ENCODE peak calls at places on chromosomes 12 and 14, in ten cellular contexts. One of them, this sample, is unnamed.

GRCh38 chr12:89179983-89180382 is 172.3 kb downstream of the DUSP6 start:
- DNase-seq in SW480: no peak
- DNase-seq in activated CD4-positive, alpha-beta T cell treated with anti-CD3 and anti-CD28 coated beads for 36 hours: no peak
- DNase-seq in right cardiac atrium: no peak
- DNase-seq in T-helper 9 cell: no peak
- DNase-seq in activated CD4-positive, CD25-positive, alpha-beta regulatory T cell: no peak
- DNase-seq in NCI-H345: peak; percentile 75
- DNase-seq in midbrain: peak; percentile 12
- DNase-seq in stimulated activated CD4-positive, alpha-beta T cell treated with anti-CD3 and anti-CD28 coated beads, Interleukin-4, amount 100 ng/mL, for 24 hours: no peak
- DNase-seq in pancreas: no peak
- DNase-seq in this sample: no peak

GRCh38 chr12:3613641-3614180 is 122.7 kb downstream of the PRMT8 start:
- DNase-seq in stimulated activated CD4-positive, alpha-beta T cell treated with anti-CD3 and anti-CD28 coated beads, Interleukin-4, amount 100 ng/mL, for 24 hours: no peak
- DNase-seq in SW480: no peak
- DNase-seq in activated CD4-positive, alpha-beta T cell treated with anti-CD3 and anti-CD28 coated beads for 36 hours: no peak
- DNase-seq in NCI-H345: no peak
- DNase-seq in midbrain: no peak
- DNase-seq in T-helper 9 cell: no peak
- DNase-seq in pancreas: no peak
- DNase-seq in activated CD4-positive, CD25-positive, alpha-beta regulatory T cell: no peak
- DNase-seq in right cardiac atrium: no peak
- DNase-seq in this sample: no peak

GRCh38 chr14:100327128-100327527 is 4.0 kb downstream of the SLC25A47 start:
- DNase-seq in stimulated activated CD4-positive, alpha-beta T cell treated with anti-CD3 and anti-CD28 coated beads, Interleukin-4, amount 100 ng/mL, for 24 hours: no peak
- DNase-seq in midbrain: no peak
- DNase-seq in right cardiac atrium: no peak
- DNase-seq in activated CD4-positive, CD25-positive, alpha-beta regulatory T cell: no peak
- DNase-seq in NCI-H345: no peak
- DNase-seq in T-helper 9 cell: no peak
- DNase-seq in activated CD4-positive, alpha-beta T cell treated with anti-CD3 and anti-CD28 coated beads for 36 hours: no peak
- DNase-seq in SW480: no peak
- DNase-seq in pancreas: no peak
- DNase-seq in this sample: no peak

GRCh38 chr14:61145903-61146411 is 135.2 kb downstream of the TMEM30B start:
- DNase-seq in T-helper 9 cell: no peak
- DNase-seq in NCI-H345: peak; percentile 56
- DNase-seq in SW480: no peak
- DNase-seq in stimulated activated CD4-positive, alpha-beta T cell treated with anti-CD3 and anti-CD28 coated beads, Interleukin-4, amount 100 ng/mL, for 24 hours: no peak
- DNase-seq in right cardiac atrium: no peak
- DNase-seq in activated CD4-positive, CD25-positive, alpha-beta regulatory T cell: no peak
- DNase-seq in pancreas: no peak
- DNase-seq in activated CD4-positive, alpha-beta T cell treated with anti-CD3 and anti-CD28 coated beads for 36 hours: no peak
- DNase-seq in midbrain: no peak
- DNase-seq in this sample: no peak

GRCh38 chr12:124796303-124796957 is 67.2 kb downstream of the SCARB1 start:
- DNase-seq in activated CD4-positive, alpha-beta T cell treated with anti-CD3 and anti-CD28 coated beads for 36 hours: peak; percentile 37
- DNase-seq in T-helper 9 cell: no peak
- DNase-seq in pancreas: no peak
- DNase-seq in SW480: no peak
- DNase-seq in activated CD4-positive, CD25-positive, alpha-beta regulatory T cell: no peak
- DNase-seq in midbrain: no peak
- DNase-seq in NCI-H345: no peak
- DNase-seq in stimulated activated CD4-positive, alpha-beta T cell treated with anti-CD3 and anti-CD28 coated beads, Interleukin-4, amount 100 ng/mL, for 24 hours: no peak
- DNase-seq in right cardiac atrium: no peak
- DNase-seq in this sample: no peak

GRCh38 chr12:57272337-57273151 is 21.6 kb upstream of the STAC3 start:
- DNase-seq in SW480: no peak
- DNase-seq in T-helper 9 cell: no peak
- DNase-seq in pancreas: no peak
- DNase-seq in activated CD4-positive, CD25-positive, alpha-beta regulatory T cell: no peak
- DNase-seq in midbrain: no peak
- DNase-seq in activated CD4-positive, alpha-beta T cell treated with anti-CD3 and anti-CD28 coated beads for 36 hours: no peak
- DNase-seq in right cardiac atrium: no peak
- DNase-seq in NCI-H345: no peak
- DNase-seq in stimulated activated CD4-positive, alpha-beta T cell treated with anti-CD3 and anti-CD28 coated beads, Interleukin-4, amount 100 ng/mL, for 24 hours: no peak
- DNase-seq in this sample: no peak

GRCh38 chr14:90820958-90821357 is 4.7 kb upstream of the TTC7B start:
- DNase-seq in stimulated activated CD4-positive, alpha-beta T cell treated with anti-CD3 and anti-CD28 coated beads, Interleukin-4, amount 100 ng/mL, for 24 hours: peak; percentile 85
- DNase-seq in NCI-H345: no peak
- DNase-seq in T-helper 9 cell: peak; percentile 48
- DNase-seq in midbrain: no peak
- DNase-seq in right cardiac atrium: no peak
- DNase-seq in activated CD4-positive, alpha-beta T cell treated with anti-CD3 and anti-CD28 coated beads for 36 hours: peak; percentile 90
- DNase-seq in pancreas: no peak
- DNase-seq in activated CD4-positive, CD25-positive, alpha-beta regulatory T cell: peak; percentile 60
- DNase-seq in SW480: peak; percentile 83
- DNase-seq in this sample: no peak

GRCh38 chr14:103880334-103880985 is 33.1 kb upstream of the PPP1R13B start:
- DNase-seq in SW480: peak; percentile 85
- DNase-seq in activated CD4-positive, CD25-positive, alpha-beta regulatory T cell: no peak
- DNase-seq in NCI-H345: no peak
- DNase-seq in pancreas: peak; percentile 91
- DNase-seq in midbrain: peak; percentile 55
- DNase-seq in right cardiac atrium: peak; percentile 95
- DNase-seq in T-helper 9 cell: no peak
- DNase-seq in stimulated activated CD4-positive, alpha-beta T cell treated with anti-CD3 and anti-CD28 coated beads, Interleukin-4, amount 100 ng/mL, for 24 hours: no peak
- DNase-seq in activated CD4-positive, alpha-beta T cell treated with anti-CD3 and anti-CD28 coated beads for 36 hours: peak; percentile 34
- DNase-seq in this sample: no peak

GRCh38 chr12:57844725-57845477 is 1.6 kb downstream of the CTDSP2 start:
- DNase-seq in T-helper 9 cell: no peak
- DNase-seq in stimulated activated CD4-positive, alpha-beta T cell treated with anti-CD3 and anti-CD28 coated beads, Interleukin-4, amount 100 ng/mL, for 24 hours: peak; percentile 49
- DNase-seq in activated CD4-positive, CD25-positive, alpha-beta regulatory T cell: no peak
- DNase-seq in NCI-H345: no peak
- DNase-seq in activated CD4-positive, alpha-beta T cell treated with anti-CD3 and anti-CD28 coated beads for 36 hours: peak; percentile 73
- DNase-seq in right cardiac atrium: peak; percentile 89
- DNase-seq in SW480: peak; percentile 46
- DNase-seq in pancreas: peak; percentile 65
- DNase-seq in midbrain: peak; percentile 48
- DNase-seq in this sample: no peak

GRCh38 chr12:60872219-60872618 is 1276.4 kb downstream of the SLC16A7 start:
- DNase-seq in SW480: no peak
- DNase-seq in pancreas: no peak
- DNase-seq in stimulated activated CD4-positive, alpha-beta T cell treated with anti-CD3 and anti-CD28 coated beads, Interleukin-4, amount 100 ng/mL, for 24 hours: no peak
- DNase-seq in T-helper 9 cell: no peak
- DNase-seq in midbrain: no peak
- DNase-seq in right cardiac atrium: no peak
- DNase-seq in activated CD4-positive, alpha-beta T cell treated with anti-CD3 and anti-CD28 coated beads for 36 hours: no peak
- DNase-seq in activated CD4-positive, CD25-positive, alpha-beta regulatory T cell: no peak
- DNase-seq in NCI-H345: no peak
- DNase-seq in this sample: no peak

GRCh38 chr12:132150780-132151144 is 6.5 kb downstream of the NOC4L start:
- DNase-seq in activated CD4-positive, CD25-positive, alpha-beta regulatory T cell: no peak
- DNase-seq in right cardiac atrium: peak; percentile 43
- DNase-seq in pancreas: peak; percentile 17
- DNase-seq in stimulated activated CD4-positive, alpha-beta T cell treated with anti-CD3 and anti-CD28 coated beads, Interleukin-4, amount 100 ng/mL, for 24 hours: no peak
- DNase-seq in midbrain: no peak
- DNase-seq in activated CD4-positive, alpha-beta T cell treated with anti-CD3 and anti-CD28 coated beads for 36 hours: peak; percentile 3
- DNase-seq in NCI-H345: no peak
- DNase-seq in SW480: no peak
- DNase-seq in T-helper 9 cell: no peak
- DNase-seq in this sample: no peak

GRCh38 chr12:16165506-16165905 is 112.0 kb downstream of the SLC15A5 start:
- DNase-seq in NCI-H345: peak; percentile 70
- DNase-seq in right cardiac atrium: no peak
- DNase-seq in midbrain: peak; percentile 70
- DNase-seq in SW480: peak; percentile 52
- DNase-seq in activated CD4-positive, alpha-beta T cell treated with anti-CD3 and anti-CD28 coated beads for 36 hours: peak; percentile 4
- DNase-seq in T-helper 9 cell: no peak
- DNase-seq in stimulated activated CD4-positive, alpha-beta T cell treated with anti-CD3 and anti-CD28 coated beads, Interleukin-4, amount 100 ng/mL, for 24 hours: no peak
- DNase-seq in activated CD4-positive, CD25-positive, alpha-beta regulatory T cell: no peak
- DNase-seq in pancreas: no peak
- DNase-seq in this sample: peak; percentile 54

GRCh38 chr14:26281280-26281998 is 316.4 kb downstream of the NOVA1 start:
- DNase-seq in T-helper 9 cell: no peak
- DNase-seq in right cardiac atrium: no peak
- DNase-seq in NCI-H345: peak; percentile 85
- DNase-seq in stimulated activated CD4-positive, alpha-beta T cell treated with anti-CD3 and anti-CD28 coated beads, Interleukin-4, amount 100 ng/mL, for 24 hours: no peak
- DNase-seq in activated CD4-positive, alpha-beta T cell treated with anti-CD3 and anti-CD28 coated beads for 36 hours: no peak
- DNase-seq in activated CD4-positive, CD25-positive, alpha-beta regulatory T cell: no peak
- DNase-seq in pancreas: no peak
- DNase-seq in midbrain: peak; percentile 35
- DNase-seq in SW480: peak; percentile 8
- DNase-seq in this sample: no peak

GRCh38 chr14:94689218-94689984 is 77.2 kb downstream of the SERPINA3 start:
- DNase-seq in right cardiac atrium: peak; percentile 86
- DNase-seq in SW480: peak; percentile 37
- DNase-seq in activated CD4-positive, CD25-positive, alpha-beta regulatory T cell: peak; percentile 7
- DNase-seq in stimulated activated CD4-positive, alpha-beta T cell treated with anti-CD3 and anti-CD28 coated beads, Interleukin-4, amount 100 ng/mL, for 24 hours: peak; percentile 49
- DNase-seq in NCI-H345: peak; percentile 62
- DNase-seq in T-helper 9 cell: peak; percentile 17
- DNase-seq in midbrain: peak; percentile 76
- DNase-seq in activated CD4-positive, alpha-beta T cell treated with anti-CD3 and anti-CD28 coated beads for 36 hours: peak; percentile 78
- DNase-seq in pancreas: peak; percentile 73
- DNase-seq in this sample: peak; percentile 71

GRCh38 chr14:59221558-59221957 is 33.1 kb downstream of the DAAM1 start:
- DNase-seq in pancreas: no peak
- DNase-seq in NCI-H345: no peak
- DNase-seq in right cardiac atrium: no peak
- DNase-seq in activated CD4-positive, alpha-beta T cell treated with anti-CD3 and anti-CD28 coated beads for 36 hours: no peak
- DNase-seq in T-helper 9 cell: no peak
- DNase-seq in stimulated activated CD4-positive, alpha-beta T cell treated with anti-CD3 and anti-CD28 coated beads, Interleukin-4, amount 100 ng/mL, for 24 hours: no peak
- DNase-seq in SW480: no peak
- DNase-seq in midbrain: no peak
- DNase-seq in activated CD4-positive, CD25-positive, alpha-beta regulatory T cell: no peak
- DNase-seq in this sample: no peak

GRCh38 chr12:49105504-49106120 is 5.0 kb downstream of the LMBR1L start:
- DNase-seq in right cardiac atrium: no peak
- DNase-seq in pancreas: no peak
- DNase-seq in activated CD4-positive, CD25-positive, alpha-beta regulatory T cell: no peak
- DNase-seq in activated CD4-positive, alpha-beta T cell treated with anti-CD3 and anti-CD28 coated beads for 36 hours: no peak
- DNase-seq in SW480: no peak
- DNase-seq in midbrain: no peak
- DNase-seq in stimulated activated CD4-positive, alpha-beta T cell treated with anti-CD3 and anti-CD28 coated beads, Interleukin-4, amount 100 ng/mL, for 24 hours: no peak
- DNase-seq in T-helper 9 cell: no peak
- DNase-seq in NCI-H345: no peak
- DNase-seq in this sample: no peak

GRCh38 chr14:100530270-100531072 is 56.7 kb downstream of the BEGAIN start:
- DNase-seq in activated CD4-positive, alpha-beta T cell treated with anti-CD3 and anti-CD28 coated beads for 36 hours: no peak
- DNase-seq in T-helper 9 cell: no peak
- DNase-seq in right cardiac atrium: no peak
- DNase-seq in activated CD4-positive, CD25-positive, alpha-beta regulatory T cell: no peak
- DNase-seq in stimulated activated CD4-positive, alpha-beta T cell treated with anti-CD3 and anti-CD28 coated beads, Interleukin-4, amount 100 ng/mL, for 24 hours: no peak
- DNase-seq in NCI-H345: no peak
- DNase-seq in pancreas: peak; percentile 35
- DNase-seq in midbrain: no peak
- DNase-seq in SW480: no peak
- DNase-seq in this sample: no peak